ENCODE peak calls at places on chromosomes 11 and 22, in ten cellular contexts. A is endodermal cell, P is tibial nerve, E is transverse colon, B is heart right ventricle, R is kidney, O is thyroid gland, J is HepG2, K is adipocyte, X is ovary. L is an unnamed sample. For H3K4me1, the result is how much of the 10 kb centered on the place peaks cover.

GRCh38 chr11:121964591-121964990 is 151.4 kb downstream of the BLID start:
- DNase-seq in J (no peak), P (no peak), K (peak), X (no peak), A (no peak), B (no peak), O (no peak), R (no peak), E (no peak), L (no peak)

GRCh38 chr22:37145415-37146385 is 4.0 kb downstream of the IL2RB start:
- DNase-seq in P (no peak), J (no peak), A (no peak), X (no peak), R (peak), E (peak), O (no peak), B (no peak), K (peak), L (no peak)

GRCh38 chr11:93290061-93290460 is 40.5 kb upstream of the DEUP1 start:
- DNase-seq in K (no peak), J (no peak), P (no peak), X (no peak), B (no peak), A (no peak), O (no peak), R (no peak), E (no peak), L (no peak)

GRCh38 chr11:107102692-107103463 is 84.6 kb upstream of the GUCY1A2 start:
- DNase-seq in K (no peak), B (no peak), J (no peak), P (no peak), E (no peak), X (no peak), O (no peak), A (no peak), R (no peak), L (peak)

GRCh38 chr22:37024339-37025157 is 5.0 kb downstream of the MPST start:
- DNase-seq in P (no peak), J (no peak), A (no peak), B (no peak), O (no peak), E (peak), R (peak), K (no peak), X (no peak), L (peak)

GRCh38 chr11:36333897-36334296 is 37.8 kb downstream of the PRR5L start:
- DNase-seq in X (no peak), J (no peak), A (peak), R (no peak), K (peak), E (no peak), B (peak), O (no peak), P (no peak), L (no peak)

GRCh38 chr11:72432347-72433287 is 1.7 kb downstream of the CLPB start:
- DNase-seq in E (no peak), P (no peak), O (no peak), A (no peak), B (no peak), J (peak), R (no peak), X (no peak), K (no peak), L (no peak)

GRCh38 chr11:73230276-73230875 is 12.3 kb downstream of the P2RY2 start:
- DNase-seq in P (no peak), X (no peak), O (peak), R (no peak), A (no peak), K (no peak), B (no peak), E (peak), J (no peak), L (no peak)

GRCh38 chr22:49009359-49010063 is 818.2 kb downstream of the BRD1 start:
- DNase-seq in P (no peak), O (no peak), E (no peak), X (no peak), R (peak), B (no peak), A (peak), K (no peak), J (no peak), L (no peak)

GRCh38 chr11:32333335-32333991 is 101.9 kb downstream of the WT1 start:
- DNase-seq in A (peak), O (peak), J (no peak), K (peak), B (peak), P (peak), R (peak), E (peak), X (peak), L (peak)

GRCh38 chr11:3188496-3189192 is 23.5 kb upstream of the OSBPL5 start:
- DNase-seq in R (no peak), O (no peak), E (no peak), P (no peak), K (no peak), B (no peak), X (no peak), J (no peak), A (peak), L (no peak)

GRCh38 chr11:73260127-73260457 is 12.0 kb upstream of the P2RY6 start:
- DNase-seq in J (no peak), A (peak), P (no peak), K (no peak), R (no peak), B (no peak), E (no peak), X (no peak), O (no peak), L (no peak)

GRCh38 chr11:15988693-15989231 is 367.6 kb downstream of the SOX6 start:
- DNase-seq in O (no peak), E (no peak), B (no peak), J (no peak), A (peak), P (no peak), R (no peak), X (no peak), K (no peak), L (peak)

GRCh38 chr22:44085743-44086741 is 61.9 kb downstream of the PARVB start:
- DNase-seq in B (peak), A (peak), P (peak), O (peak), J (peak), K (peak), X (peak), E (peak), R (no peak), L (peak)

GRCh38 chr11:118275184-118275583 is 11.1 kb upstream of the MPZL2 start:
- DNase-seq in K (no peak), B (no peak), P (no peak), E (no peak), X (no peak), O (no peak), A (no peak), R (no peak), J (no peak), L (no peak)

GRCh38 chr11:46127150-46127638 is 5.9 kb upstream of the PHF21A start:
- DNase-seq in R (no peak), A (no peak), O (no peak), P (peak), B (peak), E (peak), X (no peak), K (peak), J (peak), L (peak)

GRCh38 chr11:60984616-60985015 is 13.1 kb downstream of the CD6 start:
- DNase-seq in X (no peak), K (no peak), O (no peak), P (no peak), R (no peak), E (no peak), J (no peak), B (no peak), A (peak), L (no peak)

GRCh38 chr22:25348391-25348790 is 129.0 kb downstream of the CRYBB2 start:
- DNase-seq in E (no peak), R (no peak), J (no peak), P (no peak), O (no peak), B (no peak), X (no peak), A (no peak), K (no peak), L (no peak)

GRCh38 chr11:114199051-114199450 is 97.1 kb upstream of the NNMT start:
- DNase-seq in E (no peak), O (no peak), J (no peak), P (no peak), R (no peak), B (no peak), K (no peak), X (no peak), A (no peak), L (no peak)

GRCh38 chr11:32069361-32070058 is 21.4 kb upstream of the RCN1 start:
- DNase-seq in J (no peak), B (no peak), K (no peak), A (no peak), O (no peak), E (no peak), P (no peak), X (no peak), R (no peak), L (no peak)

GRCh38 chr22:28171135-28171534 is 252.1 kb upstream of the PITPNB start:
- DNase-seq in X (no peak), B (no peak), A (no peak), J (no peak), E (no peak), K (no peak), P (peak), R (no peak), O (peak), L (no peak)

GRCh38 chr11:93741882-93742226 is 382 bp downstream of the C11orf54 start:
- DNase-seq in J (peak), E (peak), K (no peak), P (peak), R (no peak), O (peak), A (no peak), X (no peak), B (peak), L (no peak)

GRCh38 chr22:49363526-49364230 is 464.0 kb downstream of the BRD1 start:
- DNase-seq in A (no peak), K (no peak), O (no peak), R (peak), E (no peak), P (no peak), J (no peak), X (no peak), B (no peak), L (peak)

GRCh38 chr22:22673628-22674027 is 29.2 kb downstream of the GGTLC2 start:
- DNase-seq in R (no peak), E (no peak), P (no peak), K (no peak), O (peak), J (no peak), X (no peak), A (no peak), B (no peak), L (no peak)

GRCh38 chr11:8584511-8584910 is 9.5 kb downstream of the STK33 start:
- DNase-seq in J (peak), O (no peak), A (peak), P (no peak), B (no peak), K (no peak), X (no peak), R (no peak), E (no peak), L (no peak)

GRCh38 chr11:47175746-47176327 is 842 bp downstream of the ARFGAP2 start:
- DNase-seq in X (no peak), O (no peak), E (no peak), J (no peak), R (no peak), P (no peak), A (no peak), K (no peak), B (no peak), L (no peak)

GRCh38 chr22:32628626-32629587 is 154.3 kb downstream of the FBXO7 start:
- DNase-seq in E (no peak), O (no peak), B (no peak), R (no peak), A (no peak), P (no peak), X (no peak), K (peak), J (peak), L (no peak)

GRCh38 chr22:50688448-50688847 is 15.8 kb downstream of the SHANK3 start:
- DNase-seq in B (no peak), E (no peak), O (no peak), K (no peak), X (no peak), J (no peak), R (no peak), P (no peak), A (no peak), L (no peak)

GRCh38 chr22:31221084-31221483 is 9.0 kb downstream of the LIMK2 start:
- DNase-seq in P (no peak), A (no peak), K (no peak), O (no peak), X (no peak), B (no peak), J (no peak), R (no peak), E (no peak), L (no peak)
- H3K4me1 ChIP-seq in P (half or more), A (under half), K (under half), O (half or more), X (under half), B (under half), J (half or more), R (under half), E (half or more), L (under half)

GRCh38 chr11:69983897-69984438 is 94.1 kb upstream of the ANO1 start:
- DNase-seq in P (no peak), B (no peak), K (no peak), R (peak), J (no peak), E (no peak), A (no peak), O (no peak), X (no peak), L (no peak)
- H3K4me3 ChIP-seq in P (no peak), B (no peak), K (no peak), R (no peak), J (no peak), E (no peak), A (no peak), O (no peak), X (no peak), L (no peak)

GRCh38 chr22:41564563-41564962 is 3.8 kb downstream of the CSDC2 start:
- DNase-seq in X (no peak), J (no peak), O (no peak), B (no peak), A (no peak), K (no peak), P (no peak), E (no peak), R (no peak), L (no peak)
- H3K4me1 ChIP-seq in X (under half), J (half or more), O (under half), B (half or more), A (under half), K (under half), P (under half), E (under half), R (under half), L (under half)

DNA sequence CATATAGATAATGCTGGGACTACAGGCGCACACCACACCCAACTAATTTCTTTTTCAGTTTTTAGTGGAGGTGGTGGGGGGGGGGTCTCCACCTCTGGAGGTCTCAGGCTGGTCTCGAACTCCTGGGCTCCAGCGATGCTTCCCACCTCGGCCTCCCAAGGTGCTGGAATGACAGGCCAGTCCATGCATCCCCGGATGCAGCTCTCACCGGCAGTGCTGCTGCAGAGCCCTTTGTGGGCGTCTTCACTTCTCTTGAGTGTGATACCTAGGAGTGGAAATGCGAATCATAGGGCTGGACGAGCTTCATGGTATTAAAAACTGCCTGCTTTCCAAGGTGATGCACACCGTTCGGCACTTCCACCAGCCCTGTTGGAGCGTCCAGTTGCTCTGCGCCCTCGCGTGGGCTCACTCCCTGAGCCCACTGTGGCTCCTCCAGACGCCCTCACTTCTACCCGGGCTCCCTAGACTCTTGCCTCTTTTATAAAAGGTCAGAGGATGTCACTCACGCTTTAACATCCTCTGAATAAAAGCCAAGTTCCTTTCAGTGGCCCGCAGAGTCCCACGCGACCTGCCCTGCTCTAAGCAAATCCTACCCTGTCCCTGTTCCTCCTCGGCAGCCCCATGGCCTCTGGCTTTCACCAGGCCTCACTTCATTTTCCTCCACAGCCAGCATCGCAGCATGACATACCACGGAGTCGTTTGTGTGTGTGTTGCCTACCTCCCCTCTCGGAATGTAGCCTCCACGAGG is 833 bp upstream of the BID start:
- DNase-seq in P (no peak), K (no peak), E (no peak), X (no peak), R (peak), B (no peak), J (no peak), A (no peak), O (no peak), L (no peak)
- H3K4me3 ChIP-seq in P (peak), K (peak), E (no peak), X (no peak), R (no peak), B (peak), J (peak), A (no peak), O (peak), L (no peak)

L was measured in right cardiac atrium.